ENCODE peak calls at places on chromosomes 1 and 21, in seven cellular contexts. One of them, this sample, is unnamed.

GRCh38 chr1:54835131-54835898 is 34.2 kb upstream of the TTC22 start:
- DNase-seq in pancreas: no peak
- DNase-seq in esophagus muscularis mucosa: peak
- DNase-seq in anterior cingulate cortex: no peak
- DNase-seq in T-cell: no peak
- DNase-seq in NAMALWA: no peak
- DNase-seq in NCI-H1092 treated with DMSO at 0.1 percent for 48 hours: no peak
- DNase-seq in this sample: no peak

GRCh38 chr1:171931752-171932151 is 90.5 kb downstream of the DNM3 start:
- DNase-seq in pancreas: no peak
- DNase-seq in esophagus muscularis mucosa: no peak
- DNase-seq in anterior cingulate cortex: no peak
- DNase-seq in T-cell: no peak
- DNase-seq in NAMALWA: no peak
- DNase-seq in NCI-H1092 treated with DMSO at 0.1 percent for 48 hours: no peak
- DNase-seq in this sample: no peak

GRCh38 chr1:74512516-74512915 is at the start of gene LRRC53:
- DNase-seq in pancreas: no peak
- DNase-seq in esophagus muscularis mucosa: no peak
- DNase-seq in anterior cingulate cortex: no peak
- DNase-seq in T-cell: no peak
- DNase-seq in NAMALWA: no peak
- DNase-seq in NCI-H1092 treated with DMSO at 0.1 percent for 48 hours: no peak
- DNase-seq in this sample: no peak

GRCh38 chr1:12402159-12402673 is 172.4 kb downstream of the VPS13D start:
- DNase-seq in pancreas: no peak
- DNase-seq in esophagus muscularis mucosa: no peak
- DNase-seq in anterior cingulate cortex: no peak
- DNase-seq in T-cell: no peak
- DNase-seq in NAMALWA: no peak
- DNase-seq in NCI-H1092 treated with DMSO at 0.1 percent for 48 hours: no peak
- DNase-seq in this sample: no peak

GRCh38 chr1:154410185-154410827 is 5.2 kb downstream of the IL6R start:
- DNase-seq in pancreas: no peak
- DNase-seq in esophagus muscularis mucosa: no peak
- DNase-seq in anterior cingulate cortex: no peak
- DNase-seq in T-cell: no peak
- DNase-seq in NAMALWA: no peak
- DNase-seq in NCI-H1092 treated with DMSO at 0.1 percent for 48 hours: no peak
- DNase-seq in this sample: no peak

GRCh38 chr1:67747667-67748066 is 62.7 kb downstream of the GADD45A start:
- DNase-seq in pancreas: no peak
- DNase-seq in esophagus muscularis mucosa: no peak
- DNase-seq in anterior cingulate cortex: no peak
- DNase-seq in T-cell: no peak
- DNase-seq in NAMALWA: no peak
- DNase-seq in NCI-H1092 treated with DMSO at 0.1 percent for 48 hours: no peak
- DNase-seq in this sample: no peak

GRCh38 chr21:15274701-15275255 is 210.0 kb upstream of the NRIP1 start:
- DNase-seq in pancreas: no peak
- DNase-seq in esophagus muscularis mucosa: no peak
- DNase-seq in anterior cingulate cortex: no peak
- DNase-seq in T-cell: no peak
- DNase-seq in NAMALWA: no peak
- DNase-seq in NCI-H1092 treated with DMSO at 0.1 percent for 48 hours: no peak
- DNase-seq in this sample: no peak

GRCh38 chr1:166796620-166797236 is 42.5 kb upstream of the POGK start:
- DNase-seq in pancreas: no peak
- DNase-seq in esophagus muscularis mucosa: no peak
- DNase-seq in anterior cingulate cortex: no peak
- DNase-seq in T-cell: no peak
- DNase-seq in NAMALWA: no peak
- DNase-seq in NCI-H1092 treated with DMSO at 0.1 percent for 48 hours: no peak
- DNase-seq in this sample: no peak

GRCh38 chr1:13228343-13228781 is 2.4 kb upstream of the PRAMEF18 start:
- DNase-seq in pancreas: peak
- DNase-seq in esophagus muscularis mucosa: peak
- DNase-seq in anterior cingulate cortex: no peak
- DNase-seq in T-cell: peak
- DNase-seq in NAMALWA: peak
- DNase-seq in NCI-H1092 treated with DMSO at 0.1 percent for 48 hours: no peak
- DNase-seq in this sample: no peak

GRCh38 chr1:21154717-21155116 is 22.0 kb downstream of the EIF4G3 start:
- DNase-seq in pancreas: no peak
- DNase-seq in esophagus muscularis mucosa: no peak
- DNase-seq in anterior cingulate cortex: no peak
- DNase-seq in T-cell: no peak
- DNase-seq in NAMALWA: no peak
- DNase-seq in NCI-H1092 treated with DMSO at 0.1 percent for 48 hours: no peak
- DNase-seq in this sample: no peak

GRCh38 chr1:153192697-153193096 is 10.5 kb upstream of the LELP1 start:
- DNase-seq in pancreas: peak
- DNase-seq in esophagus muscularis mucosa: peak
- DNase-seq in anterior cingulate cortex: no peak
- DNase-seq in T-cell: no peak
- DNase-seq in NAMALWA: peak
- DNase-seq in NCI-H1092 treated with DMSO at 0.1 percent for 48 hours: no peak
- DNase-seq in this sample: no peak

This sample was measured in hypothalamus.